ENCODE peak calls at places on chromosomes 3 and 15, in four cellular contexts. G, K, C and N are unnamed samples.

GRCh38 chr3:24387493-24387892 is 107.2 kb downstream of the THRB start:
- DNase-seq in G (no peak), K (no peak), C (peak; percentile 57), N (no peak)

GRCh38 chr3:61663728-61664492 is 102.5 kb downstream of the PTPRG start:
- DNase-seq in G (no peak), K (peak; percentile 70), C (peak; percentile 98), N (no peak)

GRCh38 chr15:63983071-63983711 is 63.1 kb downstream of the DAPK2 start:
- DNase-seq in G (no peak), K (no peak), C (no peak), N (no peak)

GRCh38 chr3:38354588-38355344 is 8.2 kb downstream of the XYLB start:
- DNase-seq in G (no peak), K (no peak), C (peak; percentile 87), N (no peak)

GRCh38 chr3:14377838-14378169 is 24.6 kb upstream of the SLC6A6 start:
- DNase-seq in G (peak; percentile 7), K (no peak), C (no peak), N (no peak)

GRCh38 chr3:197135212-197135611 is 105.6 kb upstream of the MELTF start:
- DNase-seq in G (no peak), K (no peak), C (no peak), N (no peak)

GRCh38 chr3:50623840-50624474 is 7.0 kb downstream of the MAPKAPK3 start:
- DNase-seq in G (no peak), K (no peak), C (no peak), N (no peak)

GRCh38 chr15:82414536-82415191 is 15.0 kb upstream of the GOLGA6L9 start:
- DNase-seq in G (no peak), K (no peak), C (peak; percentile 54), N (no peak)

GRCh38 chr15:29126821-29127461 is 142.7 kb downstream of the NSMCE3 start:
- DNase-seq in G (no peak), K (no peak), C (no peak), N (no peak)

GRCh38 chr3:13251166-13251892 is 168.8 kb downstream of the NUP210 start:
- DNase-seq in G (no peak), K (no peak), C (no peak), N (no peak)